ENCODE peak calls at places on chromosome 10, in nine cellular contexts. X is OCI-LY7, E is PC-9, U is cardiac muscle cell, T is gastrocnemius medialis, I is Panc1, A is heart left ventricle, L is astrocyte, N is left ventricle myocardium inferior. R is an unnamed sample.

GRCh38 chr10:69838853-69839252 is 37.1 kb downstream of the COL13A1 start:
- DNase-seq in A (no peak), U (peak; percentile 83), X (no peak), I (no peak), L (peak; percentile 72), E (peak; percentile 17), T (no peak), N (no peak), R (no peak)

GRCh38 chr10:78777466-78778256 is 291.1 kb upstream of the ZMIZ1 start:
- DNase-seq in U (peak; percentile 37), A (peak; percentile 79), E (no peak), I (no peak), X (no peak), T (peak; percentile 35), L (no peak), N (peak; percentile 73), R (no peak)

GRCh38 chr10:91796332-91797076 is 1.7 kb upstream of the TNKS2 start:
- DNase-seq in E (peak; percentile 14), L (no peak), A (peak; percentile 41), I (no peak), X (peak; percentile 65), U (peak; percentile 6), N (peak; percentile 32), T (peak; percentile 20), R (no peak)

GRCh38 chr10:64102264-64102633 is 581.0 kb downstream of the REEP3 start:
- DNase-seq in E (no peak), U (no peak), X (no peak), L (no peak), A (no peak), I (no peak), N (no peak), T (no peak), R (no peak)

GRCh38 chr10:59709472-59710125 is at the start of gene SLC16A9:
- DNase-seq in T (peak; percentile 36), N (peak; percentile 47), L (peak; percentile 42), I (no peak), U (peak; percentile 69), E (peak; percentile 21), X (no peak), A (peak; percentile 54), R (no peak)

GRCh38 chr10:92323079-92323478 is 32.1 kb downstream of the MARCHF5 start:
- DNase-seq in X (no peak), I (no peak), U (no peak), N (no peak), A (no peak), T (no peak), L (no peak), E (no peak), R (no peak)

GRCh38 chr10:86336341-86336740 is 30.3 kb downstream of the GRID1 start:
- DNase-seq in U (no peak), T (no peak), L (no peak), N (no peak), X (no peak), E (no peak), I (no peak), A (no peak), R (no peak)

GRCh38 chr10:98415710-98416077 is 712 bp upstream of the PYROXD2 start:
- DNase-seq in X (no peak), I (no peak), L (no peak), U (peak; percentile 53), E (no peak), A (no peak), N (no peak), T (no peak), R (no peak)

GRCh38 chr10:107899075-107899474 is 734.6 kb upstream of the SORCS1 start:
- DNase-seq in X (no peak), E (no peak), N (no peak), I (no peak), L (no peak), A (no peak), T (no peak), U (no peak), R (no peak)

GRCh38 chr10:119602241-119603095 is 5.7 kb upstream of the TIAL1 start:
- DNase-seq in X (peak; percentile 40), L (no peak), E (peak; percentile 16), N (no peak), U (peak; percentile 47), T (no peak), A (no peak), I (no peak), R (no peak)

GRCh38 chr10:95333997-95334792 is 43.4 kb upstream of the PDLIM1 start:
- DNase-seq in A (peak; percentile 91), N (peak; percentile 75), E (peak; percentile 32), X (no peak), U (peak; percentile 98), L (peak; percentile 92), T (peak; percentile 26), I (no peak), R (no peak)

GRCh38 chr10:4812952-4813351 is 13.1 kb upstream of the AKR1E2 start:
- DNase-seq in L (peak; percentile 93), N (no peak), E (peak; percentile 28), X (no peak), A (no peak), I (peak; percentile 30), T (no peak), U (peak; percentile 46), R (peak; percentile 97)

GRCh38 chr10:93894516-93895378 is 969 bp downstream of the SLC35G1 start:
- DNase-seq in T (no peak), I (no peak), X (peak; percentile 16), L (no peak), N (no peak), E (no peak), U (peak; percentile 18), A (no peak), R (no peak)

GRCh38 chr10:1160561-1160961 is 104.4 kb downstream of the WDR37 start:
- DNase-seq in T (no peak), X (no peak), I (no peak), E (no peak), L (no peak), A (no peak), N (no peak), U (no peak), R (no peak)

GRCh38 chr10:85916192-85916747 is 450.3 kb downstream of the GRID1 start:
- DNase-seq in X (no peak), T (no peak), U (no peak), A (no peak), N (no peak), E (no peak), L (no peak), I (no peak), R (no peak)

GRCh38 chr10:6146921-6147320 is 55.8 kb upstream of the PFKFB3 start:
- DNase-seq in L (no peak), E (no peak), T (no peak), X (no peak), U (no peak), A (peak; percentile 19), N (no peak), I (no peak), R (no peak)

GRCh38 chr10:48834189-48834965 is 105.3 kb downstream of the LRRC18 start:
- DNase-seq in L (no peak), E (no peak), T (no peak), A (no peak), N (no peak), U (no peak), I (no peak), X (no peak), R (no peak)

GRCh38 chr10:48838830-48839229 is 100.8 kb downstream of the LRRC18 start:
- DNase-seq in N (no peak), U (no peak), X (no peak), A (no peak), E (no peak), I (no peak), T (no peak), L (no peak), R (no peak)

GRCh38 chr10:48839809-48840679 is 99.6 kb downstream of the LRRC18 start:
- DNase-seq in U (no peak), X (no peak), A (no peak), E (no peak), N (no peak), I (no peak), T (no peak), L (no peak), R (no peak)

GRCh38 chr10:48833674-48834073 is 106.0 kb downstream of the LRRC18 start:
- DNase-seq in E (no peak), U (no peak), A (no peak), L (no peak), T (no peak), N (no peak), I (no peak), X (no peak), R (no peak)

GRCh38 chr10:48836605-48837004 is 103.0 kb downstream of the LRRC18 start:
- DNase-seq in X (no peak), I (no peak), E (no peak), N (peak; percentile 41), T (no peak), U (no peak), A (peak; percentile 43), L (no peak), R (no peak)
- H3K36me3 ChIP-seq in X (peaks cover 93% of the 10 kb centered on the region), I (no peaks in the 10 kb centered on the region), E (no peaks in the 10 kb centered on the region), N (no peaks in the 10 kb centered on the region), T (no peaks in the 10 kb centered on the region), U (no peaks in the 10 kb centered on the region), A (no peaks in the 10 kb centered on the region), L (no peaks in the 10 kb centered on the region), R (no peaks in the 10 kb centered on the region)

DNA sequence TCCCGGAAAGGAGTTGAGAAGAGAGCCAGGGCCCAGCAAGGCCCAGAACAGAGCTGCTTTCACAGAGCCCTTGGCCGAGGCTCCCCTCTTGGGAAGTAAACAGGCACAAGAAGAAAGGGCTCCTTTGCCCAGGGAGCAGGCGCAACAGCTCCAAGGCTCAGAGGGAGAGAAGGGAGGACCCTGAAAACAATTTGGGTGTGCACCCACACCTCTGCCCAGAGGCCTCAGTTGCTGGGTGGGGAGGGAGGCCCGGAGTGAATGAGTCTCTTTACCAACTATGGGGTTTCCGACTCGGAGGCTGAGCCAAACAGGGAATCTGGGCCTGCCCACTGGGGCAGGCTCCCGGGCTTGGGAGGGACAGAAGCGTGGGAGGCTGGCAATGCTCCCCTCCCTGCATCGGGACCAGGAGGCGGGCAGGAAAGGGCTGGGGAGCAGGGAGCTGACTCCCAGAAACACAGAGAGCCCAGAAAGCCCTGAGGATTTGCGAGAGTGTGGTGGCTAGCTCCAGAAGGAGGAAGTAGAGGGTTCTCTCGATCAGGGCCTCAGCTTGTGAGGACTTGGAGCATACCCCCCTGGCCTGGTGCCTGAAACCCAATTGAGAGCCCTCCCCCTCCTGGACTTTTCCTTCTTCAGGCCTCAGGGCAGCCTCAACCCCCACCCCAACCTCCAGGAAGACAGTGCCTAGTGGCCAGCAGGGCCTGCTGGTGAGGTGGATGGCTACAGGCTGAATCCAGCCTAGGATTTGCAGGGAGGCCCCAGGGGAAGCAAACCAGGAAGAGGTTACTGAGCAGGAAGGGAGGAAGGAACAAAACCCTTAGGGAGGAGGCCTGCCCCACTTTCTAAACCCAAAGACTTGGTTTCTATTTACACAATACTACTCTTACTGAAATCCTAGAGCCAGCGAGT is 6.2 kb downstream of the C10orf105 start:
- DNase-seq in I (no peak), X (peak; percentile 49), U (peak; percentile 97), L (peak; percentile 80), N (peak; percentile 87), A (peak; percentile 90), E (peak; percentile 77), T (peak; percentile 35), R (no peak)
- TF ChIP-seq CTCF in I (no peak), X (no peak), U (peak; percentile 46), L (no peak), N (no peak), A (no peak), E (no peak), T (no peak), R (peak; percentile 8)

GRCh38 chr10:104021246-104021645 is 54.3 kb downstream of the SLK start:
- DNase-seq in I (no peak), E (no peak), U (no peak), N (no peak), A (no peak), T (no peak), X (no peak), L (no peak), R (no peak)
- H3K36me3 ChIP-seq in I (peaks cover 49% of the 10 kb centered on the region), E (peaks cover 19% of the 10 kb centered on the region), U (peaks cover 31% of the 10 kb centered on the region), N (peaks cover 82% of the 10 kb centered on the region), A (peaks cover 91% of the 10 kb centered on the region), T (no peaks in the 10 kb centered on the region), X (peaks cover 64% of the 10 kb centered on the region), L (peaks cover 44% of the 10 kb centered on the region), R (peaks cover 1% of the 10 kb centered on the region)

GRCh38 chr10:49619613-49620012 is 5.8 kb downstream of the CHAT start:
- DNase-seq in A (no peak), U (no peak), X (no peak), T (no peak), I (no peak), E (no peak), L (no peak), N (no peak), R (no peak)
- TF ChIP-seq CTCF in A (no peak), U (no peak), X (no peak), T (no peak), I (no peak), E (no peak), L (no peak), N (no peak), R (no peak)